ENCODE peak calls at places on chromosomes 12 and 14, in eight cellular contexts. One of them, this sample, is unnamed.
A peak's percentile ranks its signal among the peaks of the same experiment; 100 is the strongest.

GRCh38 chr12:57430117-57430930 is 519 bp downstream of the R3HDM2 start:
- DNase-seq in WTC11: peak; percentile 61
- DNase-seq in SK-N-SH: no peak
- DNase-seq in A549: peak; percentile 50
- DNase-seq in HepG2: no peak
- DNase-seq in GM12878: no peak
- DNase-seq in K562: peak; percentile 94
- DNase-seq in H1: peak; percentile 66
- DNase-seq in this sample: peak; percentile 34

GRCh38 chr12:132310181-132311040 is 19.0 kb downstream of the GALNT9 start:
- DNase-seq in WTC11: no peak
- DNase-seq in SK-N-SH: no peak
- DNase-seq in A549: no peak
- DNase-seq in HepG2: no peak
- DNase-seq in GM12878: no peak
- DNase-seq in K562: no peak
- DNase-seq in H1: no peak
- DNase-seq in this sample: no peak

GRCh38 chr12:30201301-30202160 is 417.8 kb upstream of the TMTC1 start:
- DNase-seq in WTC11: peak; percentile 16
- DNase-seq in SK-N-SH: peak; percentile 34
- DNase-seq in A549: no peak
- DNase-seq in HepG2: no peak
- DNase-seq in GM12878: no peak
- DNase-seq in K562: no peak
- DNase-seq in H1: peak; percentile 58
- DNase-seq in this sample: no peak

GRCh38 chr12:86193931-86194330 is 62.3 kb downstream of the MGAT4C start:
- DNase-seq in WTC11: no peak
- DNase-seq in SK-N-SH: no peak
- DNase-seq in A549: no peak
- DNase-seq in HepG2: no peak
- DNase-seq in GM12878: no peak
- DNase-seq in K562: no peak
- DNase-seq in H1: no peak
- DNase-seq in this sample: peak; percentile 66

GRCh38 chr12:31002999-31003398 is 70.7 kb upstream of the DDX11 start:
- DNase-seq in WTC11: no peak
- DNase-seq in SK-N-SH: no peak
- DNase-seq in A549: no peak
- DNase-seq in HepG2: no peak
- DNase-seq in GM12878: peak; percentile 23
- DNase-seq in K562: no peak
- DNase-seq in H1: no peak
- DNase-seq in this sample: peak; percentile 35

GRCh38 chr12:67442347-67442841 is 173.2 kb downstream of the CAND1 start:
- DNase-seq in WTC11: no peak
- DNase-seq in SK-N-SH: peak; percentile 49
- DNase-seq in A549: no peak
- DNase-seq in HepG2: no peak
- DNase-seq in GM12878: no peak
- DNase-seq in K562: no peak
- DNase-seq in H1: no peak
- DNase-seq in this sample: no peak

GRCh38 chr12:69239922-69240624 is 704 bp downstream of the CPSF6 start:
- DNase-seq in WTC11: peak; percentile 60
- DNase-seq in SK-N-SH: peak; percentile 75
- DNase-seq in A549: peak; percentile 8
- DNase-seq in HepG2: no peak
- DNase-seq in GM12878: no peak
- DNase-seq in K562: no peak
- DNase-seq in H1: peak; percentile 67
- DNase-seq in this sample: peak; percentile 15

GRCh38 chr14:60760648-60761364 is 26.2 kb downstream of the MNAT1 start:
- DNase-seq in WTC11: no peak
- DNase-seq in SK-N-SH: no peak
- DNase-seq in A549: no peak
- DNase-seq in HepG2: peak; percentile 29
- DNase-seq in GM12878: no peak
- DNase-seq in K562: no peak
- DNase-seq in H1: no peak
- DNase-seq in this sample: no peak

GRCh38 chr14:22918519-22918808 is 485 bp downstream of the RBM23 start:
- DNase-seq in WTC11: peak; percentile 20
- DNase-seq in SK-N-SH: peak; percentile 54
- DNase-seq in A549: no peak
- DNase-seq in HepG2: no peak
- DNase-seq in GM12878: peak; percentile 17
- DNase-seq in K562: no peak
- DNase-seq in H1: no peak
- DNase-seq in this sample: no peak
- TF ChIP-seq USF2 in WTC11: no peak
- TF ChIP-seq USF2 in SK-N-SH: no peak
- TF ChIP-seq USF2 in A549: no peak
- TF ChIP-seq USF2 in HepG2: no peak
- TF ChIP-seq USF2 in GM12878: no peak
- TF ChIP-seq USF2 in K562: no peak
- TF ChIP-seq USF2 in H1: no peak
- TF ChIP-seq USF2 in this sample: no peak

DNA sequence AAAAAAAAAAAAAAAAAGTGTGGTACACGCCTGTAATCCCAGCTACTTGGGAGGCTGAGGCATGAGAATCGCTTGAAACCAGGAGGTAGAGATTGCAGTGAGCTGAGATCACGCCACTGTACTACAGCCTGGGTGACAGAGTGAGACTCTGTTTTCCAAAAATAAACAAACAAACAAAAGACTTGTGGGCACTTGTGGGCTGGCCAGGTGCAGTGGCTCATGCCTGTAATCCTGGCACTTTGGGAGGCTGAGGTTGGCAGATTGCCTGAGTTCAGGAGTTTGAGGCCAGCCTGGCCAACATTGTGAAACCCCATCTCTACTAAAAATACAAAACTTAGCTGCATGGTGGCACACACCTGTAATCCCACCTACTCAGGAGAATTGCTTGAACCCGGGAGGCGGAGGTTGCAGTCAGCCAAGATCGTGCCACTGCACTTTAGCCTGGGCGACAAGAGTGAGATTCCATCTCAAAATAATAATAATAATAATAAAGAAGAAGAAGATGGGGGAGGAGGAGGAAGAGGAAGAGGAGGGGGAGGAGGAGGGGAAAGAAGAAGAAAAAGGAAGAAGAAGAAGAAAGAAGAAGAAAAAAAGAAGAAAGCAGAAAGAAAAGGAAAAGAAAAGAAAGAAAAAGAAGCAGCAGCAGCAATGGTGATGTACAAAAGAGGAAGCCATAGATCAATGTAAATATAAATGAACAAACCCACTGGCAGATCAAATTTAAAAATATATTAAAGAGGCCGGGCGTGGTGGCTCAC is 27.9 kb upstream of the CCNT1 start:
- DNase-seq in WTC11: no peak
- DNase-seq in SK-N-SH: no peak
- DNase-seq in A549: no peak
- DNase-seq in HepG2: no peak
- DNase-seq in GM12878: no peak
- DNase-seq in K562: no peak
- DNase-seq in H1: no peak
- DNase-seq in this sample: no peak
- TF ChIP-seq USF2 in WTC11: no peak
- TF ChIP-seq USF2 in SK-N-SH: no peak
- TF ChIP-seq USF2 in A549: no peak
- TF ChIP-seq USF2 in HepG2: no peak
- TF ChIP-seq USF2 in GM12878: no peak
- TF ChIP-seq USF2 in K562: no peak
- TF ChIP-seq USF2 in H1: no peak
- TF ChIP-seq USF2 in this sample: no peak

GRCh38 chr12:128008341-128008740 is 258.6 kb upstream of the TMEM132C start:
- DNase-seq in WTC11: no peak
- DNase-seq in SK-N-SH: no peak
- DNase-seq in A549: no peak
- DNase-seq in HepG2: no peak
- DNase-seq in GM12878: no peak
- DNase-seq in K562: no peak
- DNase-seq in H1: no peak
- DNase-seq in this sample: no peak
- TF ChIP-seq USF2 in WTC11: no peak
- TF ChIP-seq USF2 in SK-N-SH: no peak
- TF ChIP-seq USF2 in A549: no peak
- TF ChIP-seq USF2 in HepG2: no peak
- TF ChIP-seq USF2 in GM12878: no peak
- TF ChIP-seq USF2 in K562: no peak
- TF ChIP-seq USF2 in H1: no peak
- TF ChIP-seq USF2 in this sample: no peak

GRCh38 chr12:130307859-130308258 is 29.8 kb upstream of the PIWIL1 start:
- DNase-seq in WTC11: no peak
- DNase-seq in SK-N-SH: no peak
- DNase-seq in A549: no peak
- DNase-seq in HepG2: no peak
- DNase-seq in GM12878: no peak
- DNase-seq in K562: no peak
- DNase-seq in H1: no peak
- DNase-seq in this sample: no peak
- TF ChIP-seq USF2 in WTC11: no peak
- TF ChIP-seq USF2 in SK-N-SH: no peak
- TF ChIP-seq USF2 in A549: no peak
- TF ChIP-seq USF2 in HepG2: no peak
- TF ChIP-seq USF2 in GM12878: no peak
- TF ChIP-seq USF2 in K562: no peak
- TF ChIP-seq USF2 in H1: no peak
- TF ChIP-seq USF2 in this sample: no peak

DNA sequence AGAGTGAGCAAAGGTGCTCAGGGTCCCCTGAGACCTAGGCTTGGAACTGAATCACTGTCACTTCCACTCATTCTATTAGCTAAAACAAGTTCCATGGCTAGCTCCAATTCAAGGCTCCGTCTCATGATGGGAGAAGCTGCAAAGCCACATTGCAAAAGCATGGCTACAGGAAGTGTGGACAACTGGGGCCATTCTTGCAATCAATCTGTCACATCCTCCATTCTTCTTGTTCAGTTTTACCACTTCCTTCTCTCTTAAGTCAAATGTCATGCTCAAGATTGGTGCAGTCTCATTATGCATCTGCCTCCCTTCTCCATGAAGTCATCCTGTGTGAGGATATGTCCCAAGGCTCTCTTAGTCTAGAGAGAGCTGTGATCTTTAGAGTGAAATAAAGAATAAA is 303.2 kb downstream of the NUAK1 start:
- DNase-seq in WTC11: no peak
- DNase-seq in SK-N-SH: no peak
- DNase-seq in A549: no peak
- DNase-seq in HepG2: no peak
- DNase-seq in GM12878: no peak
- DNase-seq in K562: no peak
- DNase-seq in H1: no peak
- DNase-seq in this sample: no peak
- TF ChIP-seq USF2 in WTC11: no peak
- TF ChIP-seq USF2 in SK-N-SH: no peak
- TF ChIP-seq USF2 in A549: no peak
- TF ChIP-seq USF2 in HepG2: no peak
- TF ChIP-seq USF2 in GM12878: no peak
- TF ChIP-seq USF2 in K562: no peak
- TF ChIP-seq USF2 in H1: no peak
- TF ChIP-seq USF2 in this sample: no peak

GRCh38 chr12:120090626-120091295 is 25.8 kb downstream of the RAB35 start:
- DNase-seq in WTC11: no peak
- DNase-seq in SK-N-SH: no peak
- DNase-seq in A549: no peak
- DNase-seq in HepG2: no peak
- DNase-seq in GM12878: no peak
- DNase-seq in K562: no peak
- DNase-seq in H1: no peak
- DNase-seq in this sample: no peak

GRCh38 chr12:120092531-120093335 is 23.8 kb downstream of the RAB35 start:
- DNase-seq in WTC11: peak; percentile 45
- DNase-seq in SK-N-SH: no peak
- DNase-seq in A549: no peak
- DNase-seq in HepG2: peak; percentile 32
- DNase-seq in GM12878: no peak
- DNase-seq in K562: no peak
- DNase-seq in H1: no peak
- DNase-seq in this sample: no peak

GRCh38 chr12:120090211-120090610 is 26.3 kb downstream of the RAB35 start:
- DNase-seq in WTC11: no peak
- DNase-seq in SK-N-SH: no peak
- DNase-seq in A549: no peak
- DNase-seq in HepG2: no peak
- DNase-seq in GM12878: no peak
- DNase-seq in K562: no peak
- DNase-seq in H1: no peak
- DNase-seq in this sample: no peak

GRCh38 chr12:120093336-120093591 is 23.3 kb downstream of the RAB35 start:
- DNase-seq in WTC11: no peak
- DNase-seq in SK-N-SH: peak; percentile 45
- DNase-seq in A549: no peak
- DNase-seq in HepG2: no peak
- DNase-seq in GM12878: no peak
- DNase-seq in K562: no peak
- DNase-seq in H1: no peak
- DNase-seq in this sample: no peak

GRCh38 chr12:120091371-120092090 is 25.0 kb downstream of the RAB35 start:
- DNase-seq in WTC11: no peak
- DNase-seq in SK-N-SH: no peak
- DNase-seq in A549: no peak
- DNase-seq in HepG2: no peak
- DNase-seq in GM12878: no peak
- DNase-seq in K562: no peak
- DNase-seq in H1: no peak
- DNase-seq in this sample: no peak
- TF ChIP-seq USF2 in WTC11: no peak
- TF ChIP-seq USF2 in SK-N-SH: no peak
- TF ChIP-seq USF2 in A549: no peak
- TF ChIP-seq USF2 in HepG2: no peak
- TF ChIP-seq USF2 in GM12878: no peak
- TF ChIP-seq USF2 in K562: no peak
- TF ChIP-seq USF2 in H1: no peak
- TF ChIP-seq USF2 in this sample: no peak

This sample was measured in IMR-90.